ENCODE peak calls at places on chromosomes 12 and 14, in six cellular contexts. A is ovary; V is cardiac muscle cell; Y is mucosa of descending colon; C is CD8-positive, alpha-beta T cell; I is Peyer's patch. G is an unnamed sample.

GRCh38 chr14:68780358-68781160 is 12.3 kb downstream of the ZFP36L1 start:
- DNase-seq in C (no peak), A (peak), V (peak), I (peak), Y (peak), G (no peak)

GRCh38 chr12:112796067-112796466 is 4.5 kb downstream of the RPH3A start:
- DNase-seq in C (no peak), A (no peak), Y (no peak), I (no peak), V (no peak), G (no peak)

GRCh38 chr12:99984271-99985128 is at the start of gene ANKS1B:
- DNase-seq in C (no peak), Y (peak), A (peak), I (no peak), V (peak), G (no peak)

GRCh38 chr14:38207830-38208815 is at the start of gene SSTR1:
- DNase-seq in C (no peak), Y (peak), A (no peak), V (peak), I (peak), G (no peak)

GRCh38 chr14:106506901-106507305 is 980.5 kb downstream of the TMEM121 start:
- DNase-seq in C (peak), I (peak), V (no peak), A (no peak), Y (peak), G (no peak)

GRCh38 chr12:64611430-64612286 is 1.4 kb downstream of the RASSF3 start:
- DNase-seq in A (peak), C (no peak), Y (peak), V (peak), I (peak), G (no peak)

GRCh38 chr12:76666272-76666845 is 97.6 kb upstream of the ZDHHC17 start:
- DNase-seq in V (no peak), C (no peak), Y (no peak), I (no peak), A (no peak), G (no peak)

GRCh38 chr12:119659289-119659897 is 8.5 kb upstream of the PRKAB1 start:
- DNase-seq in I (peak), A (no peak), C (peak), V (peak), Y (no peak), G (no peak)

GRCh38 chr12:47824198-47824597 is 4.5 kb upstream of the HDAC7 start:
- DNase-seq in V (no peak), Y (peak), C (no peak), I (peak), A (no peak), G (no peak)

GRCh38 chr14:97456958-97457357 is 659.8 kb downstream of the VRK1 start:
- DNase-seq in C (peak), V (no peak), A (no peak), Y (peak), I (peak), G (no peak)

GRCh38 chr14:97458302-97459137 is 661.3 kb downstream of the VRK1 start:
- DNase-seq in I (peak), V (no peak), A (no peak), C (peak), Y (peak), G (no peak)

GRCh38 chr14:97456497-97456896 is 659.3 kb downstream of the VRK1 start:
- DNase-seq in V (no peak), I (no peak), Y (no peak), C (no peak), A (no peak), G (no peak)

GRCh38 chr14:97462081-97462480 is 664.9 kb downstream of the VRK1 start:
- DNase-seq in I (no peak), C (no peak), V (no peak), Y (no peak), A (no peak), G (no peak)

DNA sequence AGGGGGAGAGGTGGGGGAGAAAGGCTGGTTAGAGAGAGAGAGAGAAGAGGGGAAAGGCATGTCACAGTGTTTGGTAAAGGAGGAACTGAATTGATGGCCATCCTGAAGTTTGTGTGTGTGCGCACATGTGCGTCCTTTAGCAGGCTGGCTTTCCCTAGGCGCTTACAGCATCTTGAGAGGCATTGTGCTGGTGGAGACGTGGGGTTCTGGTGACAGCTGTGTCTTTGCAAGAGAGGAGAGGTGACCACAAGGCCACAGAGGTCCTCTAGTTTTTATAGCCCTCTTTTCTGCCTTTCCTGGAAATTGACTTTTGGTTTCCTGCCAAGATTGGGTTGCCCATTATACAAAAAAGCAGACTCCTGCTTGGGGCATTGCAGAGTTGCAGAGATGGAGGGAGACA is 662.0 kb downstream of the VRK1 start:
- DNase-seq in A (no peak), I (no peak), V (no peak), C (no peak), Y (no peak), G (no peak)
- H3K4me3 ChIP-seq in A (no peak), I (peak), V (no peak), C (peak), Y (no peak), G (no peak)

GRCh38 chr12:130075497-130076076 is 86.7 kb upstream of the FZD10 start:
- DNase-seq in A (no peak), I (no peak), V (no peak), C (no peak), Y (no peak), G (no peak)
- H3K4me3 ChIP-seq in A (no peak), I (no peak), V (no peak), C (no peak), Y (no peak), G (no peak)

DNA sequence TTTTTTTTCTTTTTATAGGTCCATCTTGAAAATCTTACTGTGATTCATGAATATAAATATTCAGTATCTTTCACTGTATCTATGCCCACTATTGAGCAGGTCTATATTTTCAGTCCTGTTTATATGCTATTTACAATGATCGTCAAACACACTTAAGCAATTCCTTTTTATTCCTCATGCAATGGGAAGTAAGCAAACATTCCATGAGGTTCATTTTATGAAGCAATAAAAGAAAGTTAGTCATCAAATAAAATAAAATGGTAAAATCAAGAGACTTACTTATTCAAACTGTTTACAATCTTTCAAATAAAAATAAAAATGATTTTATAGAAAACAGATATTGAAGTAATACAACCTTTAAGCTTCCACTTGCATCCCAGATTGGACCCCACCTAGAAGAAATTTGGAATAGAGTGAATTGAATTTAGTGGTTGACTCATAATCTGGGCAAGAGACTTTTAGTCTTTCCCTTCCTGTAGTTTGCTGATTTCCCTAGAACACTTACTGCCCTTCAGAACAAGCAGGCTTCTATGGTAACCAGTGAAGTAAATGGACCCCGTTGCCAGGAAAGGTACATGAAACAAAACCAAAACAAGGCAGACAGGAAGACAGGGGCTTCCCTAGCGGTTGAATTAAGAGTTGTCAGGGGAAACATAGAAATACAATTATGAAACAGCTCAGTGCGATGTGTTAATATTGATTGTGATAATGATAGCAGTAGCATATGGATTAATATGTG is 241.0 kb upstream of the ATP2B1 start:
- DNase-seq in Y (no peak), A (no peak), I (peak), C (peak), V (peak), G (peak)
- H3K4me3 ChIP-seq in Y (no peak), A (no peak), I (no peak), C (no peak), V (no peak), G (no peak)

GRCh38 chr12:92546259-92546825 is 156.4 kb upstream of the PLEKHG7 start:
- DNase-seq in A (no peak), C (no peak), I (no peak), V (no peak), Y (no peak), G (no peak)

GRCh38 chr12:92543872-92544271 is 158.9 kb upstream of the PLEKHG7 start:
- DNase-seq in I (no peak), V (no peak), A (no peak), C (no peak), Y (peak), G (no peak)

GRCh38 chr12:92541024-92541423 is 161.8 kb upstream of the PLEKHG7 start:
- DNase-seq in C (no peak), V (no peak), I (no peak), Y (no peak), A (no peak), G (no peak)

GRCh38 chr12:92544321-92544720 is 158.5 kb upstream of the PLEKHG7 start:
- DNase-seq in C (no peak), V (no peak), Y (peak), A (no peak), I (no peak), G (no peak)

GRCh38 chr12:92543359-92543758 is 159.4 kb upstream of the PLEKHG7 start:
- DNase-seq in A (no peak), I (no peak), Y (peak), C (no peak), V (no peak), G (no peak)
- H3K4me3 ChIP-seq in A (no peak), I (no peak), Y (no peak), C (no peak), V (no peak), G (no peak)

DNA sequence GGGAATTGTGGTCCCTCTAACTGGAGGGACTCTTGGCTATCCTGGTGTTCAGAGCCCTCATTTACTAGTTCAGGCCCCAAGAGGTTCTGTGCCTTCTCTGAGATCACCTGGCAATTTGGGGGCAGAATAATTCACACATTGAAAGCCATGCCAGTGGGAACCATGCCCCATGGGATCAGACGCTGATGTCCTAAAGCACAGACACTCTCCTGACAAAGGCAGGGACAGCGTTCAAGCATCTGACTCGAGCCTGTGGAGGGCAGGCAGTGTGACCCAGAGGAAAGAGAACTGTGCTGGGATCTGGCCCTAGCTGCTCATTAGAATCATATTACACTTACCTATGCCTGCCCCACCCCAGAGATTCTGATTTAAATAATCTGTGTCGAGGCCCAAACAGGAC is 2.4 kb upstream of the ASB2 start:
- DNase-seq in Y (no peak), A (no peak), V (no peak), I (no peak), C (no peak), G (no peak)
- H3K4me3 ChIP-seq in Y (no peak), A (no peak), V (no peak), I (no peak), C (no peak), G (no peak)

GRCh38 chr12:127723236-127723635 is 543.7 kb upstream of the TMEM132C start:
- DNase-seq in V (no peak), Y (no peak), I (no peak), A (no peak), C (no peak), G (no peak)
- H3K4me3 ChIP-seq in V (no peak), Y (no peak), I (no peak), A (no peak), C (no peak), G (no peak)

GRCh38 chr12:94689002-94689645 is 38.8 kb upstream of the TMCC3 start:
- DNase-seq in C (no peak), I (no peak), A (no peak), Y (no peak), V (peak), G (peak)
- H3K4me3 ChIP-seq in C (no peak), I (no peak), A (peak), Y (no peak), V (no peak), G (no peak)

GRCh38 chr12:27969011-27969900 is 3.3 kb downstream of the PTHLH start:
- DNase-seq in C (no peak), V (peak), A (no peak), I (no peak), Y (no peak), G (no peak)
- H3K4me3 ChIP-seq in C (peak), V (peak), A (peak), I (peak), Y (no peak), G (peak)

GRCh38 chr14:36663404-36664321 is 2.0 kb downstream of the PAX9 start:
- DNase-seq in C (no peak), A (no peak), I (no peak), Y (no peak), V (no peak), G (no peak)
- H3K4me3 ChIP-seq in C (no peak), A (no peak), I (peak), Y (no peak), V (peak), G (peak)

G was measured in skeletal muscle cell.